ENCODE peak calls at places on chromosomes 12 and 14, in ten cellular contexts. C is dorsolateral prefrontal cortex; S is breast epithelium; X is heart left ventricle; N is endodermal cell; H is fibroblast of lung; F is CD8-positive, alpha-beta T cell; G is IMR-90; W is OCI-LY7; Y is AG04450. L is an unnamed sample.

GRCh38 chr12:84913151-84913550 is 552 bp upstream of the SLC6A15 start:
- DNase-seq in C (peak; percentile 9), S (no peak), X (no peak), N (peak; percentile 80), H (peak; percentile 1), F (no peak), G (no peak), W (no peak), Y (no peak), L (peak; percentile 18)

GRCh38 chr12:105257321-105257728 is 21.4 kb upstream of the APPL2 start:
- DNase-seq in C (no peak), S (no peak), X (no peak), N (no peak), H (peak; percentile 97), F (no peak), G (peak; percentile 90), W (no peak), Y (peak; percentile 55), L (no peak)

GRCh38 chr12:66393890-66394289 is 91.6 kb downstream of the HELB start:
- DNase-seq in C (no peak), S (no peak), X (no peak), N (no peak), H (no peak), F (no peak), G (no peak), W (no peak), Y (no peak), L (no peak)

GRCh38 chr12:128861226-128862016 is 8.1 kb downstream of the GLT1D1 start:
- DNase-seq in C (no peak), S (no peak), X (no peak), N (no peak), H (no peak), F (no peak), G (no peak), W (no peak), Y (no peak), L (no peak)

GRCh38 chr14:105378873-105379685 is 19.3 kb upstream of the TEX22 start:
- DNase-seq in C (no peak), S (no peak), X (no peak), N (no peak), H (no peak), F (no peak), G (no peak), W (no peak), Y (no peak), L (no peak)

GRCh38 chr14:77151918-77152588 is 10.5 kb upstream of the ZDHHC22 start:
- DNase-seq in C (no peak), S (no peak), X (no peak), N (no peak), H (peak; percentile 22), F (no peak), G (peak; percentile 28), W (peak; percentile 65), Y (no peak), L (no peak)

GRCh38 chr12:34033628-34034296 is 11.5 kb downstream of the ALG10 start:
- DNase-seq in C (no peak), S (no peak), X (no peak), N (no peak), H (peak; percentile 15), F (no peak), G (peak; percentile 42), W (peak; percentile 51), Y (peak; percentile 2), L (no peak)

GRCh38 chr14:51203881-51204280 is 36.2 kb upstream of the TMX1 start:
- DNase-seq in C (no peak), S (no peak), X (no peak), N (no peak), H (no peak), F (no peak), G (no peak), W (no peak), Y (no peak), L (no peak)

GRCh38 chr14:97709552-97709951 is 912.4 kb downstream of the VRK1 start:
- DNase-seq in C (no peak), S (no peak), X (no peak), N (no peak), H (no peak), F (no peak), G (no peak), W (no peak), Y (no peak), L (no peak)

GRCh38 chr12:132196038-132196872 is 52.0 kb downstream of the NOC4L start:
- DNase-seq in C (no peak), S (no peak), X (peak; percentile 39), N (no peak), H (no peak), F (no peak), G (no peak), W (no peak), Y (no peak), L (no peak)

GRCh38 chr12:51951843-51952722 is 584 bp downstream of the ACVR1B start:
- DNase-seq in C (no peak), S (no peak), X (peak; percentile 68), N (peak; percentile 88), H (no peak), F (no peak), G (no peak), W (peak; percentile 33), Y (no peak), L (peak; percentile 27)

GRCh38 chr12:122312926-122313325 is 46.6 kb upstream of the VPS33A start:
- DNase-seq in C (no peak), S (no peak), X (no peak), N (no peak), H (peak; percentile 18), F (no peak), G (no peak), W (no peak), Y (no peak), L (no peak)

GRCh38 chr14:105490318-105490571 is 801 bp upstream of the TEDC1 start:
- DNase-seq in C (no peak), S (peak; percentile 47), X (no peak), N (no peak), H (no peak), F (no peak), G (no peak), W (no peak), Y (no peak), L (no peak)

GRCh38 chr12:4421590-4422031 is 24.0 kb downstream of the FGF6 start:
- DNase-seq in C (no peak), S (no peak), X (no peak), N (peak; percentile 74), H (peak; percentile 7), F (no peak), G (peak; percentile 36), W (peak; percentile 60), Y (no peak), L (no peak)

GRCh38 chr12:19244312-19244711 is 114.8 kb downstream of the PLEKHA5 start:
- DNase-seq in C (no peak), S (no peak), X (no peak), N (no peak), H (peak; percentile 43), F (no peak), G (no peak), W (no peak), Y (no peak), L (no peak)

GRCh38 chr12:15782667-15783066 is 6.5 kb downstream of the EPS8 start:
- DNase-seq in C (no peak), S (no peak), X (no peak), N (no peak), H (peak; percentile 74), F (no peak), G (no peak), W (no peak), Y (no peak), L (no peak)

GRCh38 chr14:35940291-35940690 is 114.2 kb downstream of the BRMS1L start:
- DNase-seq in C (no peak), S (no peak), X (no peak), N (no peak), H (no peak), F (no peak), G (no peak), W (no peak), Y (no peak), L (no peak)

GRCh38 chr12:116037941-116038837 is 239.3 kb downstream of the MED13L start:
- DNase-seq in C (no peak), S (no peak), X (no peak), N (no peak), H (peak; percentile 80), F (no peak), G (peak; percentile 82), W (no peak), Y (no peak), L (no peak)
- H3K27ac ChIP-seq in C (no peak overlapping the region), S (no peak overlapping the region), X (no peak overlapping the region), N (no peak overlapping the region), H (no peak overlapping the region), F (no peak overlapping the region), G (peak overlapping the region; percentile 20), W (no peak overlapping the region), Y (no peak overlapping the region), L (no peak overlapping the region)

GRCh38 chr12:106897082-106897481 is 58.6 kb upstream of the TMEM263 start:
- DNase-seq in C (no peak), S (no peak), X (no peak), N (no peak), H (no peak), F (no peak), G (peak; percentile 45), W (no peak), Y (no peak), L (no peak)
- TF ChIP-seq CTCF in C (no peak), S (no peak), X (no peak), N (no peak), H (peak; percentile 9), F (no peak), G (peak; percentile 40), W (no peak), Y (peak; percentile 12), L (no peak)

GRCh38 chr12:47705571-47706425 is at the start of gene RPAP3:
- DNase-seq in C (peak; percentile 95), S (peak; percentile 96), X (peak; percentile 98), N (peak; percentile 99), H (peak; percentile 91), F (peak; percentile 92), G (peak; percentile 91), W (peak; percentile 97), Y (peak; percentile 74), L (peak; percentile 98)

GRCh38 chr12:47705239-47705570 is 625 bp downstream of the RPAP3 start:
- DNase-seq in C (no peak), S (no peak), X (no peak), N (no peak), H (no peak), F (no peak), G (peak; percentile 8), W (no peak), Y (no peak), L (no peak)

GRCh38 chr12:47707355-47707754 is 1.5 kb upstream of the RPAP3 start:
- DNase-seq in C (no peak), S (no peak), X (no peak), N (no peak), H (no peak), F (no peak), G (no peak), W (no peak), Y (no peak), L (no peak)

GRCh38 chr12:47707905-47708543 is 2.2 kb upstream of the RPAP3 start:
- DNase-seq in C (no peak), S (no peak), X (no peak), N (no peak), H (no peak), F (no peak), G (no peak), W (peak; percentile 25), Y (no peak), L (no peak)

GRCh38 chr12:47704719-47705118 is 1.1 kb downstream of the RPAP3 start:
- DNase-seq in C (no peak), S (no peak), X (no peak), N (no peak), H (no peak), F (no peak), G (no peak), W (no peak), Y (no peak), L (no peak)
- H3K4me3 ChIP-seq in C (peak overlapping the region; percentile 88), S (peak overlapping the region; percentile 89), X (no peak overlapping the region), N (peak overlapping the region; percentile 87), H (peak overlapping the region; percentile 73), F (peak overlapping the region; percentile 63), G (peak overlapping the region; percentile 74), W (peak overlapping the region; percentile 86), Y (peak overlapping the region; percentile 78), L (peak overlapping the region; percentile 98)

GRCh38 chr14:64680013-64680674 is 24.1 kb upstream of the PLEKHG3 start:
- DNase-seq in C (no peak), S (peak; percentile 71), X (no peak), N (no peak), H (peak; percentile 24), F (no peak), G (no peak), W (no peak), Y (no peak), L (peak; percentile 25)
- H3K27ac ChIP-seq in C (peak overlapping the region; percentile 99), S (peak overlapping the region; percentile 78), X (peak overlapping the region; percentile 79), N (no peak overlapping the region), H (no peak overlapping the region), F (no peak overlapping the region), G (no peak overlapping the region), W (no peak overlapping the region), Y (no peak overlapping the region), L (peak overlapping the region; percentile 70)

L was measured in testis.